ENCODE peak calls at places on chromosome 10, in six cellular contexts. F is H1, Y is fibroblast of lung, E is PC-3, P is GM23248, J is HCT116. O is an unnamed sample. For H3K4me1, the result is how much of the 10 kb centered on the place peaks cover.

GRCh38 chr10:64732372-64732715 is 1211.1 kb downstream of the REEP3 start:
- DNase-seq in F (no peak), Y (no peak), E (no peak), P (no peak), J (no peak), O (no peak)

GRCh38 chr10:59606551-59606961 is 103.1 kb downstream of the SLC16A9 start:
- DNase-seq in F (no peak), Y (peak), E (peak), P (peak), J (no peak), O (no peak)

GRCh38 chr10:56547163-56547562 is 186.1 kb upstream of the ZWINT start:
- DNase-seq in F (no peak), Y (no peak), E (no peak), P (no peak), J (no peak), O (no peak)

GRCh38 chr10:19730071-19730470 is 86.2 kb upstream of the PLXDC2 start:
- DNase-seq in F (no peak), Y (peak), E (peak), P (peak), J (no peak), O (no peak)

GRCh38 chr10:69842932-69843331 is 41.2 kb downstream of the COL13A1 start:
- DNase-seq in F (no peak), Y (no peak), E (no peak), P (no peak), J (no peak), O (no peak)

GRCh38 chr10:72145657-72146450 is 57.5 kb upstream of the SPOCK2 start:
- DNase-seq in F (no peak), Y (no peak), E (no peak), P (no peak), J (no peak), O (peak)

GRCh38 chr10:107477266-107477665 is 312.8 kb upstream of the SORCS1 start:
- DNase-seq in F (no peak), Y (no peak), E (no peak), P (no peak), J (no peak), O (no peak)

GRCh38 chr10:107814865-107815487 is 650.5 kb upstream of the SORCS1 start:
- DNase-seq in F (peak), Y (peak), E (peak), P (peak), J (no peak), O (peak)

GRCh38 chr10:132575320-132576201 is 38.0 kb downstream of the INPP5A start:
- DNase-seq in F (no peak), Y (peak), E (peak), P (no peak), J (no peak), O (no peak)

GRCh38 chr10:132576671-132577349 is 39.2 kb downstream of the INPP5A start:
- DNase-seq in F (no peak), Y (no peak), E (no peak), P (no peak), J (no peak), O (no peak)

GRCh38 chr10:132578287-132578951 is 40.8 kb downstream of the INPP5A start:
- DNase-seq in F (no peak), Y (no peak), E (no peak), P (no peak), J (no peak), O (no peak)

GRCh38 chr10:132579027-132579859 is 41.7 kb downstream of the INPP5A start:
- DNase-seq in F (no peak), Y (no peak), E (no peak), P (no peak), J (no peak), O (no peak)

GRCh38 chr10:132577350-132578005 is 39.9 kb downstream of the INPP5A start:
- DNase-seq in F (no peak), Y (no peak), E (peak), P (peak), J (no peak), O (peak)
- H3K27ac ChIP-seq in F (no peak), Y (no peak), E (no peak), P (no peak), J (no peak), O (no peak)

GRCh38 chr10:101217450-101218281 is 11.6 kb downstream of the LBX1 start:
- DNase-seq in F (no peak), Y (peak), E (peak), P (peak), J (no peak), O (peak)
- TF ChIP-seq EZH2 in F (no peak), Y (peak), E (no peak), P (peak), J (no peak), O (peak)

GRCh38 chr10:3777876-3778707 is 6.9 kb downstream of the KLF6 start:
- DNase-seq in F (no peak), Y (no peak), E (no peak), P (peak), J (no peak), O (no peak)
- H3K4me1 ChIP-seq in F (under half), Y (under half), E (half or more), P (half or more), J (half or more), O (under half)

DNA sequence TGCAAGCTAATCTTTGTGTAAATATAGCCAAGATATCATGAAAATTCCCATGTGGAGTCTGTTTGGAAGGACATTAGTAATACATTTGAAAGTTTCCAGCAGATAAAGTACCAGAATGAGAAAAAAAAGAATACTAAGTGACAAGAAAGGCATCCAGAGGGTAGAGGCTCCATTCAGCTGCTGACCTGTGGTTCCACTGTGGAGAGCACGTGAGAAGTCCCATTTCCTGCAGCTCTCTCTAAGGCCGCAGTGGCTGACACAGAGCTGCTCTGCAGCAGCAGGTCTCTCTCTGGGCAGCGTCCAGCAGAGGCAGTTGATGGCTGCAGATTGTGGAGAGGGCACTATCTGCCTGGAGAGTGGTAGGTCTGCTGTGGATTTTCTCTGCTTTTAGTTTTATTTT is 100.1 kb upstream of the TMEM72 start:
- DNase-seq in F (no peak), Y (peak), E (no peak), P (no peak), J (no peak), O (no peak)
- H3K27ac ChIP-seq in F (no peak), Y (no peak), E (no peak), P (no peak), J (no peak), O (no peak)

DNA sequence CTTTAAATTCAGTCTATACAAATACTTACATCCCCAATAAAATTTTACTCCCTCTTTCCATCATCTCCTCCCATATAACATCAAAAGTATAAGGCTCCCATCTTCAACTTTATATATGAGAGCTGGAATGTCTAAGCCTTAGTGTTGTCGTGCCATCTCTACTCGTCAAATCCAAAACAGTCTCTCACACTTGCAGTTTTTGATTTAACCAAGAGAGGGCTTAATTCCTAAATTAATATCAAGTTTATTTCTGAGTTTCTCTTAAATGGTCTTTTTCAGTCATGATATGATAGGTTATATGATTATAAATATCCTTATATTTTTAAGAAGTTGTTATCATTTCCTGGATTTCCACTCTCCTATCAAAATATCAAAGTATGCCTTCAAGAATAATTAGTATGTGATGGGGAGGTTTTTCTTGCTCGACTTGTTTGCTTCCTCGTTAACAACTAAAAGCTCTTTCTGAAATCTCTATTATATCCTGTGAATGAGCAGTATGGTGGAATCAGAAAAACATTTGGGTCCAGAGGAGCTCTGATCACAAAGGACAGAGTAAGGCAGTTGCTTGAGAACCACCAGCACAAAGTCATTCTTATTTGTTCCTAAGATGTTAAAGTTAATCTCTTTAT is 12.5 kb upstream of the LIPK start:
- DNase-seq in F (no peak), Y (peak), E (no peak), P (peak), J (no peak), O (peak)
- TF ChIP-seq EZH2 in F (no peak), Y (no peak), E (no peak), P (no peak), J (no peak), O (no peak)

DNA sequence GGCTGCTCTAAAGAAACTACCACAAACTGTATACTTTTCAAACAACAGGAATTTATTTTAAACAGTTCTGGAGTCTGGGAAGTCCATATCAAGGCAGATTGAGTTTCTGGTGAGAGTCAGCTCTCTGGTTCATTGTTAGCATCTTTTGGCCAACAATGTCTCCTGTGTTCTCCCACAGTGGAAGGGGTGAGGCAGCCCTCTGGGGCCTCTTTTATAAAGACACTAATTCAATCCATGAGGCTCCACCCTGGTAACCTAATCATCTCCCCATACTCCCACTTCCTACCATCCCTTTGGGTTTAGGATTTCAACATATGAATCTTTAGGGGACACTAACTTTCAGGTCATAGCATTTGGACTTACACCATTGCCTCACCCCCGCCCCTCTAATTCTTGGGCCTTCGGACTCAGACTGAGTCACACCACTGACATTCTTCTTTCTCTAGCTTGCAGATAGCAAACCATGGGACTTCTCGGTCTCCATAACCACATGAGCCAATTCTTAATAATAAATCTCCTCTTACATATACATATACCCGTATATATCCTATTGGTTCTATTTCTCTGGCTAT is 64.3 kb upstream of the ANTXRL start:
- DNase-seq in F (no peak), Y (peak), E (no peak), P (peak), J (no peak), O (no peak)
- H3K4me1 ChIP-seq in F (under half), Y (under half), E (under half), P (under half), J (under half), O (under half)

DNA sequence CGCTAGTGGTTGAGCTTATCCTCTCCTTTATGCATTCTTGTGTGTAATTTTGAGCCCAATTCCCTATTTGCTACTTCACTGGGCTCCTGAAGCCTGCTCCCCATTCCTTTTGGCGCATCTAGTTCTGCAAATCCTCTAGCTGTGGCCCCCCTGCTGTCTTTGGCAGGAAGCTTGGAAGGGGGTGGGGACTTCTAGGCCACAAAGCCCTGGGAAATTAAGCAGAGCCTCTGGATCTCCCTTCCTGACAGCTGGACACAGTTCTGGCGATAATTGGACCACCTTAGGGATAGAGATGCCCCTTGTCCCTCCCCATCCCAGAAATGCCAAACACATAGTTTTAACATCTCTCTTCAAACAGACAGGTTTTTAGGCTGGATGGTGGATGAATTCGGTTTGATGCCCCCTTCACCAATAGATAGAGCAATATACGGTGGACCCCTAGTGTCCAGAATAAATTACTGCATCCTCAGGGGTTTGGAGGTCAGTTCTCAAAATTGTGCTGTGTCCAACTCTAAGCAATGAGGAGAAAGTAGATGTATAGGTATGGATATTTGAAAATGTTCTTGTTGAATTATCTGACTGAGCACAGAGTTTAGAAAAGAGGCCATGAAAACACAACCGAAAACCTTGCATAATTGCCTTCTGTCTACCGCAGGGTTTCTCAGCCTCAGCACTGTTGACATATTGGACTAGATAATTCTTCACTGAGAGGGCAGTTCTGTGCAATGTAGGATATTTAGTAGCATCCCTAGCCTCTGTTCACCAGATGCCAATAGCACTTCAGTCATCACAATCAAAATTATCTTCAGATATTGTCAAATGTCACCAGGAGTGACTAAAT is 75.5 kb downstream of the PAPSS2 start:
- DNase-seq in F (peak), Y (peak), E (peak), P (peak), J (peak), O (peak)
- H3K27ac ChIP-seq in F (peak), Y (no peak), E (no peak), P (no peak), J (no peak), O (peak)